ENCODE peak calls at places on chromosomes 7 and 10, in nine cellular contexts. One of them, this sample, is unnamed.

GRCh38 chr10:99233680-99234018 is 2.0 kb downstream of the HPSE2 start:
- DNase-seq in ELR: no peak
- DNase-seq in kidney: no peak
- DNase-seq in SIG-M5: no peak
- DNase-seq in NB4: no peak
- DNase-seq in NCI-H460: no peak
- DNase-seq in T1000: no peak
- DNase-seq in NT2/D1: no peak
- DNase-seq in KBM-7: no peak
- DNase-seq in this sample: no peak

GRCh38 chr7:131538791-131539179 is 17.6 kb downstream of the PODXL start:
- DNase-seq in NB4: no peak
- DNase-seq in T1000: no peak
- DNase-seq in SIG-M5: no peak
- DNase-seq in KBM-7: no peak
- DNase-seq in ELR: no peak
- DNase-seq in NT2/D1: no peak
- DNase-seq in NCI-H460: no peak
- DNase-seq in kidney: peak
- DNase-seq in this sample: no peak

GRCh38 chr7:141537906-141538305 is 13.3 kb upstream of the AGK start:
- DNase-seq in NB4: no peak
- DNase-seq in T1000: no peak
- DNase-seq in NCI-H460: no peak
- DNase-seq in SIG-M5: no peak
- DNase-seq in kidney: no peak
- DNase-seq in NT2/D1: no peak
- DNase-seq in KBM-7: no peak
- DNase-seq in ELR: no peak
- DNase-seq in this sample: no peak

GRCh38 chr10:84140036-84140379 is 699 bp downstream of the GHITM start:
- DNase-seq in T1000: no peak
- DNase-seq in NCI-H460: peak
- DNase-seq in NB4: no peak
- DNase-seq in kidney: no peak
- DNase-seq in ELR: peak
- DNase-seq in NT2/D1: no peak
- DNase-seq in SIG-M5: no peak
- DNase-seq in KBM-7: no peak
- DNase-seq in this sample: peak

GRCh38 chr10:132376394-132376851 is 20.6 kb upstream of the PWWP2B start:
- DNase-seq in T1000: no peak
- DNase-seq in NB4: no peak
- DNase-seq in ELR: no peak
- DNase-seq in NCI-H460: no peak
- DNase-seq in KBM-7: no peak
- DNase-seq in NT2/D1: no peak
- DNase-seq in kidney: peak
- DNase-seq in SIG-M5: no peak
- DNase-seq in this sample: no peak

GRCh38 chr10:89207801-89208551 is 859 bp upstream of the CH25H start:
- DNase-seq in NB4: peak
- DNase-seq in T1000: no peak
- DNase-seq in kidney: peak
- DNase-seq in NT2/D1: no peak
- DNase-seq in NCI-H460: peak
- DNase-seq in ELR: peak
- DNase-seq in KBM-7: peak
- DNase-seq in SIG-M5: no peak
- DNase-seq in this sample: peak

GRCh38 chr10:87761892-87762291 is 56.1 kb downstream of the ATAD1 start:
- DNase-seq in NB4: peak
- DNase-seq in NCI-H460: peak
- DNase-seq in kidney: no peak
- DNase-seq in NT2/D1: no peak
- DNase-seq in T1000: peak
- DNase-seq in SIG-M5: no peak
- DNase-seq in ELR: peak
- DNase-seq in KBM-7: peak
- DNase-seq in this sample: peak

GRCh38 chr10:16470747-16471146 is 33.9 kb downstream of the PTER start:
- DNase-seq in NCI-H460: no peak
- DNase-seq in T1000: no peak
- DNase-seq in SIG-M5: no peak
- DNase-seq in KBM-7: peak
- DNase-seq in kidney: no peak
- DNase-seq in NB4: no peak
- DNase-seq in NT2/D1: no peak
- DNase-seq in ELR: no peak
- DNase-seq in this sample: no peak

GRCh38 chr10:11035318-11035920 is 17.7 kb downstream of the CELF2 start:
- DNase-seq in KBM-7: peak
- DNase-seq in T1000: no peak
- DNase-seq in NT2/D1: peak
- DNase-seq in NB4: no peak
- DNase-seq in NCI-H460: no peak
- DNase-seq in SIG-M5: no peak
- DNase-seq in kidney: no peak
- DNase-seq in ELR: peak
- DNase-seq in this sample: peak

GRCh38 chr10:49076741-49077521 is 38.4 kb downstream of the VSTM4 start:
- DNase-seq in ELR: no peak
- DNase-seq in kidney: peak
- DNase-seq in SIG-M5: no peak
- DNase-seq in NCI-H460: no peak
- DNase-seq in NB4: no peak
- DNase-seq in NT2/D1: no peak
- DNase-seq in KBM-7: peak
- DNase-seq in T1000: no peak
- DNase-seq in this sample: no peak

GRCh38 chr10:29089094-29089493 is 199.8 kb upstream of the LYZL1 start:
- DNase-seq in KBM-7: no peak
- DNase-seq in SIG-M5: no peak
- DNase-seq in NCI-H460: no peak
- DNase-seq in kidney: no peak
- DNase-seq in NB4: no peak
- DNase-seq in ELR: no peak
- DNase-seq in T1000: no peak
- DNase-seq in NT2/D1: no peak
- DNase-seq in this sample: no peak

GRCh38 chr10:84177541-84178386 is 4.2 kb downstream of the GPR15LG start:
- DNase-seq in T1000: no peak
- DNase-seq in KBM-7: no peak
- DNase-seq in kidney: no peak
- DNase-seq in NT2/D1: no peak
- DNase-seq in NCI-H460: no peak
- DNase-seq in SIG-M5: no peak
- DNase-seq in ELR: no peak
- DNase-seq in NB4: peak
- DNase-seq in this sample: no peak

GRCh38 chr10:122525788-122526187 is 34.8 kb upstream of the DMBT1 start:
- DNase-seq in NB4: peak
- DNase-seq in NT2/D1: peak
- DNase-seq in kidney: no peak
- DNase-seq in KBM-7: no peak
- DNase-seq in T1000: no peak
- DNase-seq in ELR: peak
- DNase-seq in SIG-M5: no peak
- DNase-seq in NCI-H460: no peak
- DNase-seq in this sample: peak

GRCh38 chr10:31171402-31172120 is 139.9 kb upstream of the ZNF438 start:
- DNase-seq in NB4: no peak
- DNase-seq in kidney: no peak
- DNase-seq in NCI-H460: no peak
- DNase-seq in ELR: no peak
- DNase-seq in KBM-7: no peak
- DNase-seq in NT2/D1: no peak
- DNase-seq in SIG-M5: no peak
- DNase-seq in T1000: no peak
- DNase-seq in this sample: no peak

GRCh38 chr7:148623586-148624282 is 33.2 kb downstream of the C7orf33 start:
- DNase-seq in SIG-M5: no peak
- DNase-seq in NCI-H460: no peak
- DNase-seq in T1000: no peak
- DNase-seq in NT2/D1: no peak
- DNase-seq in kidney: no peak
- DNase-seq in ELR: peak
- DNase-seq in KBM-7: peak
- DNase-seq in NB4: no peak
- DNase-seq in this sample: no peak

GRCh38 chr10:97763411-97763810 is 8.4 kb downstream of the SFRP5 start:
- DNase-seq in NB4: no peak
- DNase-seq in SIG-M5: no peak
- DNase-seq in T1000: no peak
- DNase-seq in ELR: no peak
- DNase-seq in NCI-H460: no peak
- DNase-seq in KBM-7: no peak
- DNase-seq in kidney: no peak
- DNase-seq in NT2/D1: no peak
- DNase-seq in this sample: no peak

GRCh38 chr10:90920986-90921643 is at the start of gene ANKRD1:
- DNase-seq in NT2/D1: peak
- DNase-seq in SIG-M5: no peak
- DNase-seq in NCI-H460: peak
- DNase-seq in NB4: no peak
- DNase-seq in kidney: no peak
- DNase-seq in ELR: peak
- DNase-seq in KBM-7: no peak
- DNase-seq in T1000: peak
- DNase-seq in this sample: peak

GRCh38 chr10:91190876-91191580 is 29.4 kb upstream of the PCGF5 start:
- DNase-seq in NT2/D1: no peak
- DNase-seq in ELR: peak
- DNase-seq in SIG-M5: no peak
- DNase-seq in kidney: no peak
- DNase-seq in NB4: no peak
- DNase-seq in T1000: no peak
- DNase-seq in KBM-7: no peak
- DNase-seq in NCI-H460: no peak
- DNase-seq in this sample: no peak

GRCh38 chr7:7212612-7213011 is 30.3 kb downstream of the C1GALT1 start:
- DNase-seq in NB4: no peak
- DNase-seq in NCI-H460: no peak
- DNase-seq in ELR: no peak
- DNase-seq in KBM-7: no peak
- DNase-seq in NT2/D1: peak
- DNase-seq in T1000: no peak
- DNase-seq in kidney: no peak
- DNase-seq in SIG-M5: no peak
- DNase-seq in this sample: no peak

GRCh38 chr7:149620961-149621360 is 123.4 kb upstream of the ZNF746 start:
- DNase-seq in NCI-H460: no peak
- DNase-seq in NB4: no peak
- DNase-seq in kidney: no peak
- DNase-seq in SIG-M5: no peak
- DNase-seq in ELR: no peak
- DNase-seq in NT2/D1: no peak
- DNase-seq in T1000: no peak
- DNase-seq in KBM-7: no peak
- DNase-seq in this sample: no peak

GRCh38 chr10:103618575-103619423 is 125.3 kb downstream of the NEURL1 start:
- DNase-seq in KBM-7: no peak
- DNase-seq in ELR: no peak
- DNase-seq in kidney: peak
- DNase-seq in NCI-H460: no peak
- DNase-seq in NT2/D1: no peak
- DNase-seq in SIG-M5: no peak
- DNase-seq in T1000: no peak
- DNase-seq in NB4: peak
- DNase-seq in this sample: no peak

GRCh38 chr7:45216181-45216580 is 58.6 kb downstream of the RAMP3 start:
- DNase-seq in NCI-H460: no peak
- DNase-seq in T1000: no peak
- DNase-seq in SIG-M5: no peak
- DNase-seq in NT2/D1: no peak
- DNase-seq in NB4: no peak
- DNase-seq in ELR: no peak
- DNase-seq in kidney: no peak
- DNase-seq in KBM-7: no peak
- DNase-seq in this sample: no peak

This sample was measured in ACHN.